ENCODE peak calls at places on chromosomes 2 and 18, in ten cellular contexts. One of them, this sample, is unnamed.

GRCh38 chr2:144713410-144713809 is 193.5 kb upstream of the ZEB2 start:
- DNase-seq in activated T-cell treated with anti-CD3 and anti-CD28 coated beads for 24 hours: no peak
- DNase-seq in fibroblast of the conjunctiva: no peak
- DNase-seq in HFFc6: no peak
- DNase-seq in sigmoid colon: no peak
- DNase-seq in activated CD4-positive, CD25-positive, alpha-beta regulatory T cell: no peak
- DNase-seq in A549: no peak
- DNase-seq in stimulated activated CD4-positive, alpha-beta T cell treated with anti-CD3 and anti-CD28 coated beads, Interleukin-12 subunit alpha, Interleukin-12 subunit beta, amount 100 ng/mL, for 48 hours: no peak
- DNase-seq in substantia nigra: no peak
- DNase-seq in astrocyte of the hippocampus: no peak
- DNase-seq in this sample: no peak

GRCh38 chr18:36412778-36413177 is 115.3 kb downstream of the FHOD3 start:
- DNase-seq in activated T-cell treated with anti-CD3 and anti-CD28 coated beads for 24 hours: no peak
- DNase-seq in fibroblast of the conjunctiva: no peak
- DNase-seq in HFFc6: peak; percentile 26
- DNase-seq in sigmoid colon: no peak
- DNase-seq in activated CD4-positive, CD25-positive, alpha-beta regulatory T cell: no peak
- DNase-seq in A549: peak; percentile 4
- DNase-seq in stimulated activated CD4-positive, alpha-beta T cell treated with anti-CD3 and anti-CD28 coated beads, Interleukin-12 subunit alpha, Interleukin-12 subunit beta, amount 100 ng/mL, for 48 hours: no peak
- DNase-seq in substantia nigra: no peak
- DNase-seq in astrocyte of the hippocampus: peak; percentile 38
- DNase-seq in this sample: no peak

GRCh38 chr2:164655336-164655735 is 34.1 kb upstream of the GRB14 start:
- DNase-seq in activated T-cell treated with anti-CD3 and anti-CD28 coated beads for 24 hours: no peak
- DNase-seq in fibroblast of the conjunctiva: no peak
- DNase-seq in HFFc6: no peak
- DNase-seq in sigmoid colon: no peak
- DNase-seq in activated CD4-positive, CD25-positive, alpha-beta regulatory T cell: no peak
- DNase-seq in A549: no peak
- DNase-seq in stimulated activated CD4-positive, alpha-beta T cell treated with anti-CD3 and anti-CD28 coated beads, Interleukin-12 subunit alpha, Interleukin-12 subunit beta, amount 100 ng/mL, for 48 hours: no peak
- DNase-seq in substantia nigra: no peak
- DNase-seq in astrocyte of the hippocampus: peak; percentile 9
- DNase-seq in this sample: no peak

GRCh38 chr2:161992526-161992925 is 81.5 kb downstream of the DPP4 start:
- DNase-seq in activated T-cell treated with anti-CD3 and anti-CD28 coated beads for 24 hours: peak; percentile 33
- DNase-seq in fibroblast of the conjunctiva: no peak
- DNase-seq in HFFc6: no peak
- DNase-seq in sigmoid colon: no peak
- DNase-seq in activated CD4-positive, CD25-positive, alpha-beta regulatory T cell: peak; percentile 5
- DNase-seq in A549: no peak
- DNase-seq in stimulated activated CD4-positive, alpha-beta T cell treated with anti-CD3 and anti-CD28 coated beads, Interleukin-12 subunit alpha, Interleukin-12 subunit beta, amount 100 ng/mL, for 48 hours: peak; percentile 50
- DNase-seq in substantia nigra: no peak
- DNase-seq in astrocyte of the hippocampus: peak; percentile 59
- DNase-seq in this sample: no peak

GRCh38 chr2:105407946-105408743 is 9.3 kb upstream of the FHL2 start:
- DNase-seq in activated T-cell treated with anti-CD3 and anti-CD28 coated beads for 24 hours: no peak
- DNase-seq in fibroblast of the conjunctiva: no peak
- DNase-seq in HFFc6: no peak
- DNase-seq in sigmoid colon: no peak
- DNase-seq in activated CD4-positive, CD25-positive, alpha-beta regulatory T cell: no peak
- DNase-seq in A549: no peak
- DNase-seq in stimulated activated CD4-positive, alpha-beta T cell treated with anti-CD3 and anti-CD28 coated beads, Interleukin-12 subunit alpha, Interleukin-12 subunit beta, amount 100 ng/mL, for 48 hours: no peak
- DNase-seq in substantia nigra: no peak
- DNase-seq in astrocyte of the hippocampus: no peak
- DNase-seq in this sample: no peak

GRCh38 chr2:25608718-25609117 is 64.7 kb downstream of the DTNB start:
- DNase-seq in activated T-cell treated with anti-CD3 and anti-CD28 coated beads for 24 hours: no peak
- DNase-seq in fibroblast of the conjunctiva: no peak
- DNase-seq in HFFc6: no peak
- DNase-seq in sigmoid colon: no peak
- DNase-seq in activated CD4-positive, CD25-positive, alpha-beta regulatory T cell: no peak
- DNase-seq in A549: no peak
- DNase-seq in stimulated activated CD4-positive, alpha-beta T cell treated with anti-CD3 and anti-CD28 coated beads, Interleukin-12 subunit alpha, Interleukin-12 subunit beta, amount 100 ng/mL, for 48 hours: no peak
- DNase-seq in substantia nigra: no peak
- DNase-seq in astrocyte of the hippocampus: no peak
- DNase-seq in this sample: no peak

GRCh38 chr2:145595296-145595695 is 1075.4 kb upstream of the ZEB2 start:
- DNase-seq in activated T-cell treated with anti-CD3 and anti-CD28 coated beads for 24 hours: no peak
- DNase-seq in fibroblast of the conjunctiva: no peak
- DNase-seq in HFFc6: no peak
- DNase-seq in sigmoid colon: no peak
- DNase-seq in activated CD4-positive, CD25-positive, alpha-beta regulatory T cell: no peak
- DNase-seq in A549: no peak
- DNase-seq in stimulated activated CD4-positive, alpha-beta T cell treated with anti-CD3 and anti-CD28 coated beads, Interleukin-12 subunit alpha, Interleukin-12 subunit beta, amount 100 ng/mL, for 48 hours: no peak
- DNase-seq in substantia nigra: no peak
- DNase-seq in astrocyte of the hippocampus: peak; percentile 25
- DNase-seq in this sample: no peak

GRCh38 chr2:174449033-174449432 is 37.8 kb downstream of the GPR155 start:
- DNase-seq in activated T-cell treated with anti-CD3 and anti-CD28 coated beads for 24 hours: no peak
- DNase-seq in fibroblast of the conjunctiva: no peak
- DNase-seq in HFFc6: no peak
- DNase-seq in sigmoid colon: no peak
- DNase-seq in activated CD4-positive, CD25-positive, alpha-beta regulatory T cell: no peak
- DNase-seq in A549: no peak
- DNase-seq in stimulated activated CD4-positive, alpha-beta T cell treated with anti-CD3 and anti-CD28 coated beads, Interleukin-12 subunit alpha, Interleukin-12 subunit beta, amount 100 ng/mL, for 48 hours: no peak
- DNase-seq in substantia nigra: no peak
- DNase-seq in astrocyte of the hippocampus: no peak
- DNase-seq in this sample: no peak

GRCh38 chr2:151760139-151760650 is 25.9 kb upstream of the NEB start:
- DNase-seq in activated T-cell treated with anti-CD3 and anti-CD28 coated beads for 24 hours: no peak
- DNase-seq in fibroblast of the conjunctiva: no peak
- DNase-seq in HFFc6: no peak
- DNase-seq in sigmoid colon: no peak
- DNase-seq in activated CD4-positive, CD25-positive, alpha-beta regulatory T cell: no peak
- DNase-seq in A549: no peak
- DNase-seq in stimulated activated CD4-positive, alpha-beta T cell treated with anti-CD3 and anti-CD28 coated beads, Interleukin-12 subunit alpha, Interleukin-12 subunit beta, amount 100 ng/mL, for 48 hours: no peak
- DNase-seq in substantia nigra: no peak
- DNase-seq in astrocyte of the hippocampus: peak; percentile 49
- DNase-seq in this sample: no peak

GRCh38 chr18:77676901-77677300 is 427.3 kb downstream of the GALR1 start:
- DNase-seq in activated T-cell treated with anti-CD3 and anti-CD28 coated beads for 24 hours: no peak
- DNase-seq in fibroblast of the conjunctiva: no peak
- DNase-seq in HFFc6: no peak
- DNase-seq in sigmoid colon: no peak
- DNase-seq in activated CD4-positive, CD25-positive, alpha-beta regulatory T cell: no peak
- DNase-seq in A549: no peak
- DNase-seq in stimulated activated CD4-positive, alpha-beta T cell treated with anti-CD3 and anti-CD28 coated beads, Interleukin-12 subunit alpha, Interleukin-12 subunit beta, amount 100 ng/mL, for 48 hours: no peak
- DNase-seq in substantia nigra: no peak
- DNase-seq in astrocyte of the hippocampus: no peak
- DNase-seq in this sample: no peak

GRCh38 chr2:154455201-154455600 is 243.3 kb upstream of the KCNJ3 start:
- DNase-seq in activated T-cell treated with anti-CD3 and anti-CD28 coated beads for 24 hours: no peak
- DNase-seq in fibroblast of the conjunctiva: no peak
- DNase-seq in HFFc6: no peak
- DNase-seq in sigmoid colon: no peak
- DNase-seq in activated CD4-positive, CD25-positive, alpha-beta regulatory T cell: no peak
- DNase-seq in A549: no peak
- DNase-seq in stimulated activated CD4-positive, alpha-beta T cell treated with anti-CD3 and anti-CD28 coated beads, Interleukin-12 subunit alpha, Interleukin-12 subunit beta, amount 100 ng/mL, for 48 hours: no peak
- DNase-seq in substantia nigra: no peak
- DNase-seq in astrocyte of the hippocampus: no peak
- DNase-seq in this sample: no peak

GRCh38 chr2:231861538-231861937 is 64.7 kb downstream of the NPPC start:
- DNase-seq in activated T-cell treated with anti-CD3 and anti-CD28 coated beads for 24 hours: no peak
- DNase-seq in fibroblast of the conjunctiva: no peak
- DNase-seq in HFFc6: no peak
- DNase-seq in sigmoid colon: no peak
- DNase-seq in activated CD4-positive, CD25-positive, alpha-beta regulatory T cell: no peak
- DNase-seq in A549: no peak
- DNase-seq in stimulated activated CD4-positive, alpha-beta T cell treated with anti-CD3 and anti-CD28 coated beads, Interleukin-12 subunit alpha, Interleukin-12 subunit beta, amount 100 ng/mL, for 48 hours: no peak
- DNase-seq in substantia nigra: no peak
- DNase-seq in astrocyte of the hippocampus: no peak
- DNase-seq in this sample: peak; percentile 3

GRCh38 chr2:60411295-60411694 is 142.2 kb downstream of the BCL11A start:
- DNase-seq in activated T-cell treated with anti-CD3 and anti-CD28 coated beads for 24 hours: no peak
- DNase-seq in fibroblast of the conjunctiva: no peak
- DNase-seq in HFFc6: no peak
- DNase-seq in sigmoid colon: no peak
- DNase-seq in activated CD4-positive, CD25-positive, alpha-beta regulatory T cell: no peak
- DNase-seq in A549: no peak
- DNase-seq in stimulated activated CD4-positive, alpha-beta T cell treated with anti-CD3 and anti-CD28 coated beads, Interleukin-12 subunit alpha, Interleukin-12 subunit beta, amount 100 ng/mL, for 48 hours: no peak
- DNase-seq in substantia nigra: no peak
- DNase-seq in astrocyte of the hippocampus: no peak
- DNase-seq in this sample: no peak

GRCh38 chr2:212957624-212958023 is 193.8 kb downstream of the IKZF2 start:
- DNase-seq in activated T-cell treated with anti-CD3 and anti-CD28 coated beads for 24 hours: no peak
- DNase-seq in fibroblast of the conjunctiva: no peak
- DNase-seq in HFFc6: no peak
- DNase-seq in sigmoid colon: no peak
- DNase-seq in activated CD4-positive, CD25-positive, alpha-beta regulatory T cell: no peak
- DNase-seq in A549: no peak
- DNase-seq in stimulated activated CD4-positive, alpha-beta T cell treated with anti-CD3 and anti-CD28 coated beads, Interleukin-12 subunit alpha, Interleukin-12 subunit beta, amount 100 ng/mL, for 48 hours: no peak
- DNase-seq in substantia nigra: no peak
- DNase-seq in astrocyte of the hippocampus: no peak
- DNase-seq in this sample: no peak

GRCh38 chr18:8779251-8779650 is 73.9 kb downstream of the MTCL1 start:
- DNase-seq in activated T-cell treated with anti-CD3 and anti-CD28 coated beads for 24 hours: no peak
- DNase-seq in fibroblast of the conjunctiva: no peak
- DNase-seq in HFFc6: no peak
- DNase-seq in sigmoid colon: no peak
- DNase-seq in activated CD4-positive, CD25-positive, alpha-beta regulatory T cell: no peak
- DNase-seq in A549: no peak
- DNase-seq in stimulated activated CD4-positive, alpha-beta T cell treated with anti-CD3 and anti-CD28 coated beads, Interleukin-12 subunit alpha, Interleukin-12 subunit beta, amount 100 ng/mL, for 48 hours: no peak
- DNase-seq in substantia nigra: no peak
- DNase-seq in astrocyte of the hippocampus: no peak
- DNase-seq in this sample: no peak

GRCh38 chr2:238282861-238283738 is 5.3 kb downstream of the PER2 start:
- DNase-seq in activated T-cell treated with anti-CD3 and anti-CD28 coated beads for 24 hours: no peak
- DNase-seq in fibroblast of the conjunctiva: no peak
- DNase-seq in HFFc6: no peak
- DNase-seq in sigmoid colon: peak; percentile 57
- DNase-seq in activated CD4-positive, CD25-positive, alpha-beta regulatory T cell: no peak
- DNase-seq in A549: no peak
- DNase-seq in stimulated activated CD4-positive, alpha-beta T cell treated with anti-CD3 and anti-CD28 coated beads, Interleukin-12 subunit alpha, Interleukin-12 subunit beta, amount 100 ng/mL, for 48 hours: no peak
- DNase-seq in substantia nigra: no peak
- DNase-seq in astrocyte of the hippocampus: no peak
- DNase-seq in this sample: no peak

GRCh38 chr2:84938194-84938879 is 32.6 kb upstream of the KCMF1 start:
- DNase-seq in activated T-cell treated with anti-CD3 and anti-CD28 coated beads for 24 hours: peak; percentile 43
- DNase-seq in fibroblast of the conjunctiva: no peak
- DNase-seq in HFFc6: no peak
- DNase-seq in sigmoid colon: no peak
- DNase-seq in activated CD4-positive, CD25-positive, alpha-beta regulatory T cell: no peak
- DNase-seq in A549: no peak
- DNase-seq in stimulated activated CD4-positive, alpha-beta T cell treated with anti-CD3 and anti-CD28 coated beads, Interleukin-12 subunit alpha, Interleukin-12 subunit beta, amount 100 ng/mL, for 48 hours: peak; percentile 45
- DNase-seq in substantia nigra: no peak
- DNase-seq in astrocyte of the hippocampus: no peak
- DNase-seq in this sample: no peak

GRCh38 chr2:91477731-91478672 is 2786.5 kb downstream of the RPIA start:
- DNase-seq in activated T-cell treated with anti-CD3 and anti-CD28 coated beads for 24 hours: no peak
- DNase-seq in fibroblast of the conjunctiva: no peak
- DNase-seq in HFFc6: no peak
- DNase-seq in sigmoid colon: peak; percentile 64
- DNase-seq in activated CD4-positive, CD25-positive, alpha-beta regulatory T cell: no peak
- DNase-seq in A549: no peak
- DNase-seq in stimulated activated CD4-positive, alpha-beta T cell treated with anti-CD3 and anti-CD28 coated beads, Interleukin-12 subunit alpha, Interleukin-12 subunit beta, amount 100 ng/mL, for 48 hours: no peak
- DNase-seq in substantia nigra: no peak
- DNase-seq in astrocyte of the hippocampus: peak; percentile 76
- DNase-seq in this sample: peak; percentile 58

GRCh38 chr2:74440005-74440377 is 1.7 kb downstream of the RTKN start:
- DNase-seq in activated T-cell treated with anti-CD3 and anti-CD28 coated beads for 24 hours: no peak
- DNase-seq in fibroblast of the conjunctiva: no peak
- DNase-seq in HFFc6: peak; percentile 33
- DNase-seq in sigmoid colon: peak; percentile 89
- DNase-seq in activated CD4-positive, CD25-positive, alpha-beta regulatory T cell: no peak
- DNase-seq in A549: no peak
- DNase-seq in stimulated activated CD4-positive, alpha-beta T cell treated with anti-CD3 and anti-CD28 coated beads, Interleukin-12 subunit alpha, Interleukin-12 subunit beta, amount 100 ng/mL, for 48 hours: no peak
- DNase-seq in substantia nigra: peak; percentile 85
- DNase-seq in astrocyte of the hippocampus: peak; percentile 67
- DNase-seq in this sample: no peak

GRCh38 chr2:102258386-102259074 is 52.8 kb upstream of the IL1RL1 start:
- DNase-seq in activated T-cell treated with anti-CD3 and anti-CD28 coated beads for 24 hours: no peak
- DNase-seq in fibroblast of the conjunctiva: peak; percentile 92
- DNase-seq in HFFc6: peak; percentile 90
- DNase-seq in sigmoid colon: no peak
- DNase-seq in activated CD4-positive, CD25-positive, alpha-beta regulatory T cell: no peak
- DNase-seq in A549: peak; percentile 21
- DNase-seq in stimulated activated CD4-positive, alpha-beta T cell treated with anti-CD3 and anti-CD28 coated beads, Interleukin-12 subunit alpha, Interleukin-12 subunit beta, amount 100 ng/mL, for 48 hours: no peak
- DNase-seq in substantia nigra: no peak
- DNase-seq in astrocyte of the hippocampus: peak; percentile 74
- DNase-seq in this sample: no peak

GRCh38 chr2:129192841-129193253 is 786.6 kb upstream of the RAB6C start:
- DNase-seq in activated T-cell treated with anti-CD3 and anti-CD28 coated beads for 24 hours: no peak
- DNase-seq in fibroblast of the conjunctiva: no peak
- DNase-seq in HFFc6: no peak
- DNase-seq in sigmoid colon: no peak
- DNase-seq in activated CD4-positive, CD25-positive, alpha-beta regulatory T cell: no peak
- DNase-seq in A549: no peak
- DNase-seq in stimulated activated CD4-positive, alpha-beta T cell treated with anti-CD3 and anti-CD28 coated beads, Interleukin-12 subunit alpha, Interleukin-12 subunit beta, amount 100 ng/mL, for 48 hours: no peak
- DNase-seq in substantia nigra: no peak
- DNase-seq in astrocyte of the hippocampus: peak; percentile 64
- DNase-seq in this sample: no peak

GRCh38 chr2:170324640-170325046 is 146.7 kb downstream of the MYO3B start:
- DNase-seq in activated T-cell treated with anti-CD3 and anti-CD28 coated beads for 24 hours: peak; percentile 15
- DNase-seq in fibroblast of the conjunctiva: peak; percentile 2
- DNase-seq in HFFc6: peak; percentile 26
- DNase-seq in sigmoid colon: no peak
- DNase-seq in activated CD4-positive, CD25-positive, alpha-beta regulatory T cell: no peak
- DNase-seq in A549: peak; percentile 9
- DNase-seq in stimulated activated CD4-positive, alpha-beta T cell treated with anti-CD3 and anti-CD28 coated beads, Interleukin-12 subunit alpha, Interleukin-12 subunit beta, amount 100 ng/mL, for 48 hours: peak; percentile 12
- DNase-seq in substantia nigra: no peak
- DNase-seq in astrocyte of the hippocampus: peak; percentile 69
- DNase-seq in this sample: no peak

GRCh38 chr18:51399491-51400122 is 202.1 kb upstream of the MEX3C start:
- DNase-seq in activated T-cell treated with anti-CD3 and anti-CD28 coated beads for 24 hours: no peak
- DNase-seq in fibroblast of the conjunctiva: no peak
- DNase-seq in HFFc6: no peak
- DNase-seq in sigmoid colon: no peak
- DNase-seq in activated CD4-positive, CD25-positive, alpha-beta regulatory T cell: no peak
- DNase-seq in A549: no peak
- DNase-seq in stimulated activated CD4-positive, alpha-beta T cell treated with anti-CD3 and anti-CD28 coated beads, Interleukin-12 subunit alpha, Interleukin-12 subunit beta, amount 100 ng/mL, for 48 hours: no peak
- DNase-seq in substantia nigra: no peak
- DNase-seq in astrocyte of the hippocampus: no peak
- DNase-seq in this sample: no peak

GRCh38 chr18:73318732-73319479 is 451.1 kb upstream of the NETO1 start:
- DNase-seq in activated T-cell treated with anti-CD3 and anti-CD28 coated beads for 24 hours: no peak
- DNase-seq in fibroblast of the conjunctiva: no peak
- DNase-seq in HFFc6: peak; percentile 11
- DNase-seq in sigmoid colon: no peak
- DNase-seq in activated CD4-positive, CD25-positive, alpha-beta regulatory T cell: no peak
- DNase-seq in A549: no peak
- DNase-seq in stimulated activated CD4-positive, alpha-beta T cell treated with anti-CD3 and anti-CD28 coated beads, Interleukin-12 subunit alpha, Interleukin-12 subunit beta, amount 100 ng/mL, for 48 hours: no peak
- DNase-seq in substantia nigra: no peak
- DNase-seq in astrocyte of the hippocampus: peak; percentile 41
- DNase-seq in this sample: no peak

GRCh38 chr2:44638649-44639048 is 276.9 kb downstream of the CAMKMT start:
- DNase-seq in activated T-cell treated with anti-CD3 and anti-CD28 coated beads for 24 hours: no peak
- DNase-seq in fibroblast of the conjunctiva: no peak
- DNase-seq in HFFc6: no peak
- DNase-seq in sigmoid colon: no peak
- DNase-seq in activated CD4-positive, CD25-positive, alpha-beta regulatory T cell: no peak
- DNase-seq in A549: no peak
- DNase-seq in stimulated activated CD4-positive, alpha-beta T cell treated with anti-CD3 and anti-CD28 coated beads, Interleukin-12 subunit alpha, Interleukin-12 subunit beta, amount 100 ng/mL, for 48 hours: no peak
- DNase-seq in substantia nigra: no peak
- DNase-seq in astrocyte of the hippocampus: no peak
- DNase-seq in this sample: no peak

GRCh38 chr18:12748671-12749070 is 45.8 kb downstream of the PSMG2 start:
- DNase-seq in activated T-cell treated with anti-CD3 and anti-CD28 coated beads for 24 hours: no peak
- DNase-seq in fibroblast of the conjunctiva: no peak
- DNase-seq in HFFc6: no peak
- DNase-seq in sigmoid colon: no peak
- DNase-seq in activated CD4-positive, CD25-positive, alpha-beta regulatory T cell: no peak
- DNase-seq in A549: no peak
- DNase-seq in stimulated activated CD4-positive, alpha-beta T cell treated with anti-CD3 and anti-CD28 coated beads, Interleukin-12 subunit alpha, Interleukin-12 subunit beta, amount 100 ng/mL, for 48 hours: no peak
- DNase-seq in substantia nigra: no peak
- DNase-seq in astrocyte of the hippocampus: no peak
- DNase-seq in this sample: no peak

GRCh38 chr2:201204655-201205515 is 21.9 kb downstream of the CASP10 start:
- DNase-seq in activated T-cell treated with anti-CD3 and anti-CD28 coated beads for 24 hours: no peak
- DNase-seq in fibroblast of the conjunctiva: no peak
- DNase-seq in HFFc6: no peak
- DNase-seq in sigmoid colon: no peak
- DNase-seq in activated CD4-positive, CD25-positive, alpha-beta regulatory T cell: no peak
- DNase-seq in A549: no peak
- DNase-seq in stimulated activated CD4-positive, alpha-beta T cell treated with anti-CD3 and anti-CD28 coated beads, Interleukin-12 subunit alpha, Interleukin-12 subunit beta, amount 100 ng/mL, for 48 hours: no peak
- DNase-seq in substantia nigra: no peak
- DNase-seq in astrocyte of the hippocampus: no peak
- DNase-seq in this sample: no peak

GRCh38 chr2:2033691-2034090 is 289.4 kb upstream of the PXDN start:
- DNase-seq in activated T-cell treated with anti-CD3 and anti-CD28 coated beads for 24 hours: no peak
- DNase-seq in fibroblast of the conjunctiva: no peak
- DNase-seq in HFFc6: no peak
- DNase-seq in sigmoid colon: no peak
- DNase-seq in activated CD4-positive, CD25-positive, alpha-beta regulatory T cell: no peak
- DNase-seq in A549: no peak
- DNase-seq in stimulated activated CD4-positive, alpha-beta T cell treated with anti-CD3 and anti-CD28 coated beads, Interleukin-12 subunit alpha, Interleukin-12 subunit beta, amount 100 ng/mL, for 48 hours: no peak
- DNase-seq in substantia nigra: no peak
- DNase-seq in astrocyte of the hippocampus: no peak
- DNase-seq in this sample: no peak